ENCODE peak calls at places on chromosomes 16 and 17, in eight cellular contexts. Q, A, W, J, C, D, V and E are unnamed samples.

GRCh38 chr16:69381231-69381630 is 4.6 kb downstream of the TERF2 start:
- DNase-seq in D (no peak), V (no peak), C (no peak), A (no peak), J (peak), W (no peak), Q (no peak), E (no peak)

GRCh38 chr16:68311316-68311620 is 449 bp downstream of the PRMT7 start:
- DNase-seq in V (no peak), D (peak), C (no peak), Q (no peak), J (no peak), W (peak), A (no peak), E (no peak)

GRCh38 chr16:55569025-55569424 is 2.5 kb downstream of the CAPNS2 start:
- DNase-seq in V (no peak), Q (no peak), A (no peak), J (no peak), W (no peak), C (no peak), D (no peak), E (no peak)

GRCh38 chr17:81607431-81607830 is 29.5 kb downstream of the NPLOC4 start:
- DNase-seq in J (no peak), D (no peak), W (no peak), Q (no peak), V (no peak), C (no peak), A (no peak), E (no peak)

GRCh38 chr16:84836234-84836647 is 16.5 kb downstream of the CRISPLD2 start:
- DNase-seq in W (no peak), V (peak), J (no peak), A (no peak), Q (no peak), C (peak), D (no peak), E (no peak)

GRCh38 chr17:1455291-1455747 is 713 bp downstream of the CRK start:
- DNase-seq in Q (peak), V (peak), C (peak), A (peak), J (peak), W (peak), D (peak), E (peak)

GRCh38 chr17:75568412-75569255 is 19.0 kb upstream of the MYO15B start:
- DNase-seq in Q (no peak), C (no peak), W (no peak), D (no peak), V (no peak), A (no peak), J (no peak), E (no peak)

GRCh38 chr17:29510953-29511352 is 55.9 kb downstream of the ABHD15 start:
- DNase-seq in V (no peak), D (no peak), C (no peak), Q (no peak), A (no peak), J (no peak), W (no peak), E (no peak)

GRCh38 chr17:19652595-19652994 is 4.0 kb downstream of the ALDH3A2 start:
- DNase-seq in V (no peak), D (no peak), W (no peak), Q (no peak), C (no peak), A (no peak), J (no peak), E (no peak)

GRCh38 chr16:87160752-87161337 is 156.3 kb downstream of the C16orf95 start:
- DNase-seq in A (no peak), V (no peak), J (peak), D (no peak), C (no peak), Q (no peak), W (no peak), E (no peak)

GRCh38 chr16:86202267-86202666 is 303.3 kb downstream of the IRF8 start:
- DNase-seq in A (no peak), V (no peak), W (no peak), Q (no peak), D (no peak), J (no peak), C (no peak), E (no peak)

GRCh38 chr17:64771980-64772844 is 110.1 kb upstream of the SMURF2 start:
- DNase-seq in A (no peak), W (no peak), Q (no peak), C (no peak), J (peak), D (no peak), V (no peak), E (no peak)

GRCh38 chr16:69595127-69596036 is 29.6 kb downstream of the NFAT5 start:
- DNase-seq in Q (no peak), J (no peak), C (no peak), V (no peak), W (no peak), A (no peak), D (no peak), E (no peak)

GRCh38 chr17:49519781-49520180 is 24.7 kb downstream of the NGFR start:
- DNase-seq in D (no peak), W (no peak), V (no peak), A (no peak), Q (no peak), J (no peak), C (peak), E (no peak)

GRCh38 chr16:28561557-28562187 is 8.0 kb downstream of the SGF29 start:
- DNase-seq in W (no peak), Q (no peak), A (no peak), C (no peak), J (no peak), D (no peak), V (no peak), E (no peak)